ENCODE peak calls at places on chromosomes 2 and 18, in seven cellular contexts. One of them, this sample, is unnamed.

GRCh38 chr18:6086731-6087130 is 191.4 kb upstream of the TMEM200C start:
- DNase-seq in IMR-90: peak
- DNase-seq in mesendoderm: no peak
- DNase-seq in H9: no peak
- DNase-seq in H1: no peak
- DNase-seq in mesenchymal stem cell: no peak
- DNase-seq in neuronal stem cell: no peak
- DNase-seq in this sample: no peak

GRCh38 chr2:23988371-23988770 is 21.5 kb upstream of the MFSD2B start:
- DNase-seq in neuronal stem cell: no peak
- DNase-seq in H9: no peak
- DNase-seq in mesendoderm: no peak
- DNase-seq in mesenchymal stem cell: no peak
- DNase-seq in H1: no peak
- DNase-seq in IMR-90: peak
- DNase-seq in this sample: peak

GRCh38 chr2:127362971-127363370 is 24.8 kb downstream of the MAP3K2 start:
- DNase-seq in neuronal stem cell: no peak
- DNase-seq in H9: no peak
- DNase-seq in H1: no peak
- DNase-seq in mesendoderm: no peak
- DNase-seq in IMR-90: peak
- DNase-seq in mesenchymal stem cell: peak
- DNase-seq in this sample: no peak

GRCh38 chr2:184769038-184769437 is 170.7 kb downstream of the ZNF804A start:
- DNase-seq in neuronal stem cell: no peak
- DNase-seq in H1: no peak
- DNase-seq in mesenchymal stem cell: peak
- DNase-seq in IMR-90: peak
- DNase-seq in mesendoderm: no peak
- DNase-seq in H9: no peak
- DNase-seq in this sample: no peak

GRCh38 chr2:1614564-1614963 is 129.8 kb downstream of the PXDN start:
- DNase-seq in H1: no peak
- DNase-seq in H9: no peak
- DNase-seq in mesenchymal stem cell: no peak
- DNase-seq in mesendoderm: no peak
- DNase-seq in neuronal stem cell: no peak
- DNase-seq in IMR-90: no peak
- DNase-seq in this sample: no peak

GRCh38 chr2:65937379-65938160 is 497.4 kb upstream of the MEIS1 start:
- DNase-seq in H1: no peak
- DNase-seq in IMR-90: peak
- DNase-seq in mesenchymal stem cell: no peak
- DNase-seq in neuronal stem cell: no peak
- DNase-seq in mesendoderm: no peak
- DNase-seq in H9: no peak
- DNase-seq in this sample: peak

GRCh38 chr2:179417436-179417949 is 152.9 kb upstream of the SESTD1 start:
- DNase-seq in mesendoderm: no peak
- DNase-seq in H1: no peak
- DNase-seq in neuronal stem cell: no peak
- DNase-seq in H9: no peak
- DNase-seq in mesenchymal stem cell: no peak
- DNase-seq in IMR-90: no peak
- DNase-seq in this sample: no peak

GRCh38 chr18:27363918-27364317 is 178.8 kb upstream of the CHST9 start:
- DNase-seq in H1: no peak
- DNase-seq in IMR-90: no peak
- DNase-seq in mesendoderm: peak
- DNase-seq in H9: no peak
- DNase-seq in neuronal stem cell: no peak
- DNase-seq in mesenchymal stem cell: peak
- DNase-seq in this sample: peak

GRCh38 chr18:12776821-12777471 is 74.1 kb downstream of the PSMG2 start:
- DNase-seq in neuronal stem cell: no peak
- DNase-seq in H9: peak
- DNase-seq in IMR-90: no peak
- DNase-seq in H1: no peak
- DNase-seq in mesenchymal stem cell: no peak
- DNase-seq in mesendoderm: peak
- DNase-seq in this sample: no peak

GRCh38 chr2:133497261-133497893 is 70.9 kb downstream of the NCKAP5 start:
- DNase-seq in mesenchymal stem cell: no peak
- DNase-seq in neuronal stem cell: peak
- DNase-seq in H9: peak
- DNase-seq in mesendoderm: peak
- DNase-seq in H1: no peak
- DNase-seq in IMR-90: peak
- DNase-seq in this sample: no peak

GRCh38 chr2:88903744-88904353 is 212.4 kb downstream of the RPIA start:
- DNase-seq in mesendoderm: peak
- DNase-seq in H1: no peak
- DNase-seq in IMR-90: peak
- DNase-seq in neuronal stem cell: peak
- DNase-seq in mesenchymal stem cell: peak
- DNase-seq in H9: no peak
- DNase-seq in this sample: peak

GRCh38 chr2:217538719-217539118 is 464.1 kb downstream of the TNS1 start:
- DNase-seq in H9: no peak
- DNase-seq in H1: no peak
- DNase-seq in mesendoderm: no peak
- DNase-seq in neuronal stem cell: no peak
- DNase-seq in mesenchymal stem cell: no peak
- DNase-seq in IMR-90: no peak
- DNase-seq in this sample: no peak

GRCh38 chr18:23200751-23201150 is 65.5 kb downstream of the CABLES1 start:
- DNase-seq in H1: no peak
- DNase-seq in IMR-90: no peak
- DNase-seq in H9: no peak
- DNase-seq in neuronal stem cell: no peak
- DNase-seq in mesenchymal stem cell: no peak
- DNase-seq in mesendoderm: peak
- DNase-seq in this sample: peak

GRCh38 chr2:171004833-171005232 is 75.8 kb downstream of the GORASP2 start:
- DNase-seq in H1: no peak
- DNase-seq in IMR-90: no peak
- DNase-seq in mesendoderm: no peak
- DNase-seq in H9: no peak
- DNase-seq in neuronal stem cell: no peak
- DNase-seq in mesenchymal stem cell: no peak
- DNase-seq in this sample: no peak

GRCh38 chr2:149661844-149662243 is 74.3 kb upstream of the MMADHC start:
- DNase-seq in IMR-90: peak
- DNase-seq in mesendoderm: no peak
- DNase-seq in neuronal stem cell: no peak
- DNase-seq in mesenchymal stem cell: peak
- DNase-seq in H1: no peak
- DNase-seq in H9: no peak
- DNase-seq in this sample: no peak

GRCh38 chr18:48940854-48941531 is 9.8 kb downstream of the SMAD7 start:
- DNase-seq in H1: no peak
- DNase-seq in H9: no peak
- DNase-seq in IMR-90: peak
- DNase-seq in mesendoderm: peak
- DNase-seq in mesenchymal stem cell: peak
- DNase-seq in neuronal stem cell: no peak
- DNase-seq in this sample: no peak

GRCh38 chr2:20593072-20594034 is 57.5 kb downstream of the HS1BP3 start:
- DNase-seq in IMR-90: peak
- DNase-seq in H1: no peak
- DNase-seq in mesenchymal stem cell: peak
- DNase-seq in mesendoderm: no peak
- DNase-seq in H9: no peak
- DNase-seq in neuronal stem cell: no peak
- DNase-seq in this sample: peak

GRCh38 chr18:3175195-3175758 is 44.5 kb downstream of the MYOM1 start:
- DNase-seq in neuronal stem cell: no peak
- DNase-seq in H1: no peak
- DNase-seq in IMR-90: peak
- DNase-seq in mesenchymal stem cell: peak
- DNase-seq in H9: no peak
- DNase-seq in mesendoderm: no peak
- DNase-seq in this sample: no peak

GRCh38 chr18:67151366-67151765 is 365.2 kb downstream of the DSEL start:
- DNase-seq in H9: no peak
- DNase-seq in mesenchymal stem cell: no peak
- DNase-seq in mesendoderm: peak
- DNase-seq in IMR-90: no peak
- DNase-seq in H1: no peak
- DNase-seq in neuronal stem cell: no peak
- DNase-seq in this sample: no peak

GRCh38 chr18:525066-525797 is 24.7 kb upstream of the COLEC12 start:
- DNase-seq in H1: no peak
- DNase-seq in H9: no peak
- DNase-seq in neuronal stem cell: no peak
- DNase-seq in IMR-90: peak
- DNase-seq in mesenchymal stem cell: peak
- DNase-seq in mesendoderm: no peak
- DNase-seq in this sample: no peak

GRCh38 chr2:227406177-227407031 is 18.7 kb upstream of the SCYGR1 start:
- DNase-seq in H1: peak
- DNase-seq in neuronal stem cell: peak
- DNase-seq in mesenchymal stem cell: peak
- DNase-seq in IMR-90: peak
- DNase-seq in H9: peak
- DNase-seq in mesendoderm: peak
- DNase-seq in this sample: peak

GRCh38 chr2:121567452-121567851 is 36.8 kb downstream of the RNU4ATAC start:
- DNase-seq in H1: no peak
- DNase-seq in mesenchymal stem cell: no peak
- DNase-seq in IMR-90: no peak
- DNase-seq in mesendoderm: no peak
- DNase-seq in H9: no peak
- DNase-seq in neuronal stem cell: no peak
- DNase-seq in this sample: no peak

GRCh38 chr2:128465246-128466170 is 146.8 kb upstream of the HS6ST1 start:
- DNase-seq in neuronal stem cell: no peak
- DNase-seq in H9: peak
- DNase-seq in mesendoderm: no peak
- DNase-seq in mesenchymal stem cell: no peak
- DNase-seq in IMR-90: no peak
- DNase-seq in H1: no peak
- DNase-seq in this sample: no peak

GRCh38 chr18:12048827-12049175 is 44.8 kb upstream of the ANKRD62 start:
- DNase-seq in mesenchymal stem cell: peak
- DNase-seq in mesendoderm: no peak
- DNase-seq in IMR-90: peak
- DNase-seq in neuronal stem cell: no peak
- DNase-seq in H1: no peak
- DNase-seq in H9: no peak
- DNase-seq in this sample: no peak

GRCh38 chr18:22559414-22560282 is 141.9 kb upstream of the CTAGE1 start:
- DNase-seq in H9: peak
- DNase-seq in H1: no peak
- DNase-seq in neuronal stem cell: peak
- DNase-seq in mesendoderm: peak
- DNase-seq in mesenchymal stem cell: peak
- DNase-seq in IMR-90: peak
- DNase-seq in this sample: peak

GRCh38 chr18:35797961-35798360 is 174.5 kb upstream of the RMP24 start:
- DNase-seq in H1: no peak
- DNase-seq in mesenchymal stem cell: no peak
- DNase-seq in neuronal stem cell: no peak
- DNase-seq in H9: no peak
- DNase-seq in IMR-90: no peak
- DNase-seq in mesendoderm: no peak
- DNase-seq in this sample: no peak

GRCh38 chr2:173985595-173985994 is 20.4 kb upstream of the SP3 start:
- DNase-seq in neuronal stem cell: no peak
- DNase-seq in mesenchymal stem cell: no peak
- DNase-seq in IMR-90: no peak
- DNase-seq in H1: no peak
- DNase-seq in mesendoderm: no peak
- DNase-seq in H9: no peak
- DNase-seq in this sample: no peak
- H3K27ac ChIP-seq in neuronal stem cell: no peak
- H3K27ac ChIP-seq in mesenchymal stem cell: no peak
- H3K27ac ChIP-seq in IMR-90: no peak
- H3K27ac ChIP-seq in H1: no peak
- H3K27ac ChIP-seq in mesendoderm: no peak
- H3K27ac ChIP-seq in H9: no peak
- H3K27ac ChIP-seq in this sample: no peak

GRCh38 chr2:8219631-8220393 is 462.0 kb upstream of the ID2 start:
- DNase-seq in mesendoderm: no peak
- DNase-seq in mesenchymal stem cell: no peak
- DNase-seq in IMR-90: no peak
- DNase-seq in H9: no peak
- DNase-seq in neuronal stem cell: no peak
- DNase-seq in H1: no peak
- DNase-seq in this sample: no peak
- H3K4ac ChIP-seq in mesendoderm: no peak
- H3K4ac ChIP-seq in mesenchymal stem cell: no peak
- H3K4ac ChIP-seq in IMR-90: no peak
- H3K4ac ChIP-seq in H9: no peak
- H3K4ac ChIP-seq in neuronal stem cell: peak
- H3K4ac ChIP-seq in H1: peak
- H3K4ac ChIP-seq in this sample: no peak

GRCh38 chr2:191983186-191983585 is 136.3 kb upstream of the CAVIN2 start:
- DNase-seq in neuronal stem cell: no peak
- DNase-seq in H9: no peak
- DNase-seq in mesenchymal stem cell: no peak
- DNase-seq in H1: no peak
- DNase-seq in IMR-90: no peak
- DNase-seq in mesendoderm: no peak
- DNase-seq in this sample: peak
- H3K27ac ChIP-seq in neuronal stem cell: no peak
- H3K27ac ChIP-seq in H9: no peak
- H3K27ac ChIP-seq in mesenchymal stem cell: no peak
- H3K27ac ChIP-seq in H1: no peak
- H3K27ac ChIP-seq in IMR-90: no peak
- H3K27ac ChIP-seq in mesendoderm: no peak
- H3K27ac ChIP-seq in this sample: no peak

GRCh38 chr18:75135158-75135725 is 73.7 kb downstream of the PTGR3 start:
- DNase-seq in mesendoderm: no peak
- DNase-seq in mesenchymal stem cell: no peak
- DNase-seq in H9: no peak
- DNase-seq in neuronal stem cell: no peak
- DNase-seq in IMR-90: no peak
- DNase-seq in H1: no peak
- DNase-seq in this sample: no peak

GRCh38 chr18:75139226-75139911 is 69.6 kb downstream of the PTGR3 start:
- DNase-seq in mesendoderm: no peak
- DNase-seq in H1: no peak
- DNase-seq in mesenchymal stem cell: no peak
- DNase-seq in IMR-90: no peak
- DNase-seq in neuronal stem cell: no peak
- DNase-seq in H9: no peak
- DNase-seq in this sample: no peak

GRCh38 chr18:75133721-75134645 is 75.0 kb downstream of the PTGR3 start:
- DNase-seq in mesenchymal stem cell: no peak
- DNase-seq in mesendoderm: no peak
- DNase-seq in H9: no peak
- DNase-seq in IMR-90: no peak
- DNase-seq in H1: no peak
- DNase-seq in neuronal stem cell: no peak
- DNase-seq in this sample: no peak

GRCh38 chr18:75140296-75140695 is 68.6 kb downstream of the PTGR3 start:
- DNase-seq in H1: no peak
- DNase-seq in mesenchymal stem cell: no peak
- DNase-seq in H9: no peak
- DNase-seq in mesendoderm: no peak
- DNase-seq in neuronal stem cell: no peak
- DNase-seq in IMR-90: no peak
- DNase-seq in this sample: no peak

GRCh38 chr18:75137346-75137877 is 71.5 kb downstream of the PTGR3 start:
- DNase-seq in mesenchymal stem cell: no peak
- DNase-seq in H1: no peak
- DNase-seq in neuronal stem cell: no peak
- DNase-seq in H9: no peak
- DNase-seq in mesendoderm: no peak
- DNase-seq in IMR-90: no peak
- DNase-seq in this sample: no peak
- H3K4ac ChIP-seq in mesenchymal stem cell: no peak
- H3K4ac ChIP-seq in H1: no peak
- H3K4ac ChIP-seq in neuronal stem cell: no peak
- H3K4ac ChIP-seq in H9: no peak
- H3K4ac ChIP-seq in mesendoderm: no peak
- H3K4ac ChIP-seq in IMR-90: no peak
- H3K4ac ChIP-seq in this sample: no peak

This sample was measured in trophoblast cell.